ENCODE peak calls at places on chromosomes 2 and 18, in nine cellular contexts. O, S, P, Y, G, U, R, L and X are unnamed samples.

GRCh38 chr18:59629894-59630293 is 67.3 kb downstream of the CCBE1 start:
- DNase-seq in L (peak; percentile 81), U (no peak), Y (no peak), P (peak; percentile 64), O (peak; percentile 84), G (no peak), S (no peak), R (no peak), X (peak; percentile 35)

GRCh38 chr2:167689444-167689843 is 558.0 kb downstream of the STK39 start:
- DNase-seq in L (no peak), R (no peak), G (no peak), U (no peak), O (no peak), P (no peak), S (no peak), Y (no peak), X (no peak)

GRCh38 chr2:4002841-4003403 is 299.5 kb downstream of the DCDC2C start:
- DNase-seq in U (no peak), P (no peak), L (no peak), Y (no peak), S (no peak), G (no peak), O (no peak), R (no peak), X (no peak)

GRCh38 chr18:73461780-73462059 is 593.9 kb upstream of the NETO1 start:
- DNase-seq in Y (no peak), P (no peak), G (no peak), O (no peak), L (no peak), S (no peak), U (no peak), R (no peak), X (peak; percentile 30)

GRCh38 chr2:235050992-235051351 is 99.2 kb downstream of the SH3BP4 start:
- DNase-seq in P (peak; percentile 91), S (peak; percentile 36), O (peak; percentile 96), L (peak; percentile 94), U (no peak), G (peak; percentile 80), R (no peak), Y (peak; percentile 94), X (peak; percentile 92)

GRCh38 chr2:219344756-219345458 is 12.4 kb upstream of the RESP18 start:
- DNase-seq in Y (peak; percentile 38), O (no peak), U (no peak), R (no peak), P (peak; percentile 77), S (no peak), G (no peak), L (peak; percentile 54), X (peak; percentile 66)

GRCh38 chr2:224772494-224772893 is 56.3 kb upstream of the CCDC195 start:
- DNase-seq in P (no peak), Y (no peak), U (no peak), L (no peak), R (no peak), O (no peak), G (no peak), S (no peak), X (no peak)

GRCh38 chr2:109046925-109047508 is 58.0 kb upstream of the EDAR start:
- DNase-seq in P (no peak), S (no peak), L (no peak), G (no peak), O (no peak), Y (no peak), R (peak; percentile 36), U (no peak), X (no peak)

GRCh38 chr2:144470819-144471218 is 49.1 kb downstream of the ZEB2 start:
- DNase-seq in P (no peak), Y (no peak), R (no peak), U (no peak), L (no peak), O (no peak), G (no peak), S (no peak), X (no peak)

GRCh38 chr18:54269924-54270844 is 867 bp downstream of the POLI start:
- DNase-seq in Y (peak; percentile 38), P (no peak), U (peak; percentile 23), L (peak; percentile 49), G (peak; percentile 81), O (no peak), R (no peak), S (peak; percentile 19), X (peak; percentile 57)

GRCh38 chr18:42426496-42427015 is 471.5 kb downstream of the PIK3C3 start:
- DNase-seq in R (no peak), U (no peak), O (no peak), Y (no peak), G (no peak), L (no peak), P (no peak), S (no peak), X (no peak)

GRCh38 chr2:74531666-74532065 is 1.9 kb downstream of the HTRA2 start:
- DNase-seq in L (no peak), O (no peak), Y (no peak), S (no peak), U (no peak), G (no peak), P (no peak), R (no peak), X (no peak)

GRCh38 chr2:74529357-74530238 is at the start of the genes AUP1 and HTRA2:
- DNase-seq in P (peak; percentile 98), G (peak; percentile 100), O (peak; percentile 99), S (peak; percentile 100), Y (peak; percentile 98), U (peak; percentile 79), L (peak; percentile 97), R (peak; percentile 99), X (peak; percentile 99)

GRCh38 chr2:74528600-74529356 is 728 bp downstream of the AUP1 start:
- DNase-seq in U (no peak), L (no peak), Y (no peak), S (no peak), G (no peak), P (no peak), O (no peak), R (no peak), X (no peak)

GRCh38 chr2:74532222-74532621 is 2.5 kb downstream of the HTRA2 start:
- DNase-seq in L (no peak), G (no peak), S (no peak), P (no peak), O (no peak), U (no peak), Y (no peak), R (no peak), X (peak; percentile 72)

DNA sequence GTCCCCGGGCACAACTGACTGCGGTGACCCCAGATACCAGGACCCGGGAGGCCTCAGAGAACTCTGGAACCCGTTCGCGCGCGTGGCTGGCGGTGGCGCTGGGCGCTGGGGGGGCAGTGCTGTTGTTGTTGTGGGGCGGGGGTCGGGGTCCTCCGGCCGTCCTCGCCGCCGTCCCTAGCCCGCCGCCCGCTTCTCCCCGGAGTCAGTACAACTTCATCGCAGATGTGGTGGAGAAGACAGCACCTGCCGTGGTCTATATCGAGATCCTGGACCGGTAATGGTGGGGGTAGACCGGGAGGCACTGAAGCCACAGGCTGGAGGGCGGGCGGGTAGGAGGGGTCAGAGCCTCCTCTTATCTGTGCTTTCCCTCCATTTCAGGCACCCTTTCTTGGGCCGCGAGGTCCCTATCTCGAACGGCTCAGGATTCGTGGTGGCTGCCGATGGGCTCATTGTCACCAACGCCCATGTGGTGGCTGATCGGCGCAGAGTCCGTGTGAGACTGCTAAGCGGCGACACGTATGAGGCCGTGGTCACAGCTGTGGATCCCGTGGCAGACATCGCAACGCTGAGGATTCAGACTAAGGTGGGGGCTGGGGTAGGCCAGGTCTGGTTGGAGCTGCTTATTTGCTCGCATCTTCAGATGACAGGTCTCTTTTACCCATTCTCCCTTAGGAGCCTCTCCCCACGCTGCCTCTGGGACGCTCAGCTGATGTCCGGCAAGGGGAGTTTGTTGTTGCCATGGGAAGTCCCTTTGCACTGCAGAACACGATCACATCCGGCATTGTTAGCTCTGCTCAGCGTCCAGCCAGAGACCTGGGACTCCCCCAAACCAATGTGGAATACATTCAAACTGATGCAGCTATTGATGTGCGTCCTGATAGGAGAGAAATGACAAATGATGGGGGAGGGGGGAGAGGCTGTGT is 767 bp downstream of the HTRA2 start:
- DNase-seq in U (no peak), L (no peak), R (peak; percentile 77), S (peak; percentile 44), P (peak; percentile 45), Y (no peak), G (no peak), O (no peak), X (peak; percentile 54)
- TF ChIP-seq CTCF in U (no peak), L (no peak), R (no peak), S (no peak), P (no peak), Y (no peak), G (no peak), O (no peak), X (no peak)

DNA sequence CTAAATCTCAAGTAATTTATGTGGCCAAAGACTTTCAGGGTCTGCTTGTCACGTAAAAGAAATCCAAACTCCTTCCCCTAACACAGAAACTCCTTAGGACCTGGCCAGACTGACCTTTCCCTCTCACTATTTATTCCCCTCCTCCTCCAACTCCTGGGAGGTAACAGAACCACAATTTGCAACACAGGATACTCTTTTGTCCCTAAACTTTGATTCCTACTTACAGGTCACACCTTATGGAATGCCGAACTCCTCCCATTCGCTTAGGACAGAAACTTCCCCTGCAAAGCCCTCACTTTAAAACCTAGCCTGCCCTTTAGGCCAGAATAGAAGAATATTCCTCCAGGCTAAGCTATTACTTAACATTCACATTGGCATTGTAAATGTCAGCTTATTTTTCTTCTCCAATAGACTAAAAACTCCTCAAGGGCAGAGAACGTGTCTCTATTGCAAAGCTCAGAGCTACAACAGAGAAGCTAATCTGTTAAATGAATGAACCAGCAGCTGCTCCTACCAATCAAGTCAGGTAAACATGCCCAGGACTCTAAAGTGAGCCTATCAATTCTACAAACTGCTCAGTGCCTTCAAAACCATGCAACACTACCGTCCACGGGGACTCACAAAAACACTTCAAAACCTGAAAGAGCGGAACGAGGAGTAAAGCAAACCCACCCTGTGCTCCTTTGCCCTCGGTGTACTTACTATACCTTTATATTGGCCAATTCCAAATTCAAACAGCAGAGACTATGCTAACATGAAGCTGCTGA is 6.1 kb downstream of the INO80D start:
- DNase-seq in R (no peak), O (no peak), P (no peak), G (no peak), L (no peak), U (no peak), Y (no peak), S (no peak), X (no peak)
- H3K4me3 ChIP-seq in R (no peak overlapping the region), O (no peak overlapping the region), P (no peak overlapping the region), G (no peak overlapping the region), L (no peak overlapping the region), U (no peak overlapping the region), Y (no peak overlapping the region), S (no peak overlapping the region), X (no peak overlapping the region)

GRCh38 chr2:86396304-86396785 is 44.8 kb upstream of the KDM3A start:
- DNase-seq in R (no peak), S (peak; percentile 11), Y (peak; percentile 42), G (no peak), P (no peak), O (no peak), U (no peak), L (no peak), X (peak; percentile 47)
- TF ChIP-seq CTCF in R (peak; percentile 46), S (peak; percentile 42), Y (peak; percentile 28), G (no peak), P (peak; percentile 48), O (no peak), U (no peak), L (no peak), X (peak; percentile 47)

DNA sequence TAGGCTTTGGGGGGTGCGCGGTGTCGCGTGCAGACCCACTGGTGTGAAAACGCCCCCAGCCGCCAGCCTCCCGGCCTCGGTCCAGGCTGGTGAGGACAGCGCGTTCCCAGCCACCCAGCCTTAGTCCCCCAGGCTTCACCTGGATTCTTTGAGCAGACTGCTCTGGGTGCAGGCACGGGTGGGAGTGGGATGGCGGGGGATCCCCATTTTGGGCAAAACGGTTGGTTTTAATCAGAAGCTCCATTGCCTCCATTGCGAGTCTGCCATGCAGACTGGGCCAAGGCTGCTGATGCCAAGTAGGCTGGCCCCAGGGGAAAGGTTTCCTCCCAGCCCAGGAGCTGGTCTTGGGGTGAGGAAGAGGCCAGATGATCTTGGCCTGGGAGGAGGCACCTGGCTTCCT is 445 bp downstream of the MLPH start:
- DNase-seq in U (no peak), Y (no peak), L (no peak), P (no peak), G (peak; percentile 56), O (no peak), R (no peak), S (no peak), X (no peak)
- H3K4me3 ChIP-seq in U (no peak overlapping the region), Y (peak overlapping the region; percentile 51), L (peak overlapping the region; percentile 21), P (peak overlapping the region; percentile 45), G (peak overlapping the region; percentile 64), O (peak overlapping the region; percentile 61), R (no peak overlapping the region), S (peak overlapping the region; percentile 31), X (peak overlapping the region; percentile 62)